ENCODE peak calls at places on chromosomes 11 and 22, in six cellular contexts. F is suprapubic skin, S is fibroblast of lung, L is Peyer's patch, R is neuronal stem cell, P is esophagus muscularis mucosa. U is an unnamed sample.
A peak's percentile ranks its signal among the peaks of the same experiment; 100 is the strongest.

GRCh38 chr11:9601041-9601875 is 27.8 kb downstream of the WEE1 start:
- DNase-seq in F (peak; percentile 74), S (peak; percentile 47), L (no peak), R (no peak), P (peak; percentile 90), U (no peak)

GRCh38 chr11:122681731-122682130 is 26.2 kb downstream of the UBASH3B start:
- DNase-seq in F (no peak), S (peak; percentile 27), L (no peak), R (no peak), P (no peak), U (no peak)

GRCh38 chr22:36853407-36854099 is 7.3 kb upstream of the NCF4 start:
- DNase-seq in F (peak; percentile 86), S (peak; percentile 18), L (no peak), R (peak; percentile 61), P (no peak), U (no peak)

GRCh38 chr22:37161442-37161841 is 11.7 kb upstream of the IL2RB start:
- DNase-seq in F (no peak), S (no peak), L (no peak), R (no peak), P (no peak), U (no peak)

GRCh38 chr22:41247703-41248102 is 7.0 kb upstream of the CHADL start:
- DNase-seq in F (no peak), S (no peak), L (no peak), R (no peak), P (no peak), U (no peak)

GRCh38 chr11:12245549-12245986 is 131.8 kb upstream of the PARVA start:
- DNase-seq in F (no peak), S (no peak), L (no peak), R (no peak), P (no peak), U (no peak)

GRCh38 chr22:48488611-48489456 is 1338.8 kb downstream of the BRD1 start:
- DNase-seq in F (peak; percentile 63), S (no peak), L (peak; percentile 26), R (peak; percentile 66), P (no peak), U (no peak)

GRCh38 chr11:61776561-61777075 is 15.8 kb downstream of the TMEM258 start:
- DNase-seq in F (no peak), S (peak; percentile 53), L (peak; percentile 81), R (no peak), P (no peak), U (no peak)

GRCh38 chr11:95494167-95494566 is 263.2 kb upstream of the SESN3 start:
- DNase-seq in F (no peak), S (no peak), L (no peak), R (no peak), P (peak; percentile 8), U (no peak)

GRCh38 chr11:976431-977160 is 50.9 kb downstream of the AP2A2 start:
- DNase-seq in F (no peak), S (peak; percentile 63), L (no peak), R (no peak), P (no peak), U (no peak)

GRCh38 chr22:45867118-45867905 is 109.7 kb downstream of the WNT7B start:
- DNase-seq in F (no peak), S (no peak), L (no peak), R (no peak), P (peak; percentile 39), U (no peak)

GRCh38 chr11:112650568-112650967 is 310.7 kb upstream of the NCAM1 start:
- DNase-seq in F (no peak), S (no peak), L (no peak), R (no peak), P (no peak), U (no peak)

GRCh38 chr22:40694409-40694808 is 15.1 kb downstream of the MCHR1 start:
- DNase-seq in F (no peak), S (no peak), L (no peak), R (no peak), P (no peak), U (no peak)

GRCh38 chr11:120811199-120811598 is 212.7 kb upstream of the TBCEL start:
- DNase-seq in F (no peak), S (no peak), L (no peak), R (no peak), P (no peak), U (no peak)

GRCh38 chr22:35631597-35631996 is 14.5 kb upstream of the MB start:
- DNase-seq in F (peak; percentile 79), S (no peak), L (peak; percentile 80), R (no peak), P (no peak), U (no peak)

GRCh38 chr22:35323305-35323704 is 23.6 kb downstream of the TOM1 start:
- DNase-seq in F (no peak), S (no peak), L (no peak), R (no peak), P (no peak), U (no peak)

GRCh38 chr11:68663482-68664010 is 20.8 kb upstream of the GAL start:
- DNase-seq in F (no peak), S (no peak), L (no peak), R (no peak), P (no peak), U (no peak)

GRCh38 chr22:37198290-37199102 is 10.4 kb upstream of the C1QTNF6 start:
- DNase-seq in F (peak; percentile 92), S (peak; percentile 65), L (peak; percentile 94), R (peak; percentile 76), P (no peak), U (no peak)

GRCh38 chr11:66886317-66886588 is 29.4 kb downstream of the LRFN4 start:
- DNase-seq in F (no peak), S (peak; percentile 10), L (peak; percentile 8), R (no peak), P (no peak), U (no peak)

GRCh38 chr11:3964056-3964455 is 108.6 kb downstream of the STIM1 start:
- DNase-seq in F (no peak), S (peak; percentile 36), L (no peak), R (no peak), P (no peak), U (no peak)

GRCh38 chr11:64675417-64676252 is 47.4 kb downstream of the NRXN2 start:
- DNase-seq in F (no peak), S (peak; percentile 78), L (no peak), R (no peak), P (no peak), U (no peak)

GRCh38 chr22:35435201-35435712 is 35.3 kb downstream of the MCM5 start:
- DNase-seq in F (no peak), S (no peak), L (no peak), R (no peak), P (no peak), U (no peak)

GRCh38 chr11:86047275-86047991 is 21.5 kb downstream of the PICALM start:
- DNase-seq in F (no peak), S (peak; percentile 63), L (no peak), R (no peak), P (no peak), U (no peak)

GRCh38 chr11:132402056-132402684 is 1031.8 kb downstream of the NTM start:
- DNase-seq in F (no peak), S (peak; percentile 59), L (no peak), R (peak; percentile 43), P (peak; percentile 87), U (no peak)

GRCh38 chr11:92591551-92591950 is 366.9 kb downstream of the FAT3 start:
- DNase-seq in F (no peak), S (no peak), L (no peak), R (no peak), P (no peak), U (no peak)

GRCh38 chr22:36028646-36029405 is at the start of gene RBFOX2:
- DNase-seq in F (peak; percentile 97), S (peak; percentile 96), L (peak; percentile 99), R (peak; percentile 95), P (peak; percentile 98), U (peak; percentile 77)

GRCh38 chr22:45587638-45588481 is 83.8 kb upstream of the ATXN10 start:
- DNase-seq in F (no peak), S (peak; percentile 74), L (no peak), R (no peak), P (no peak), U (no peak)

GRCh38 chr11:12377824-12378593 is 638 bp downstream of the PARVA start:
- DNase-seq in F (peak; percentile 87), S (peak; percentile 84), L (peak; percentile 87), R (peak; percentile 58), P (peak; percentile 92), U (peak; percentile 24)

GRCh38 chr11:12170984-12171383 is 60.6 kb downstream of the MICAL2 start:
- DNase-seq in F (no peak), S (peak; percentile 86), L (no peak), R (no peak), P (no peak), U (no peak)

GRCh38 chr11:104000798-104001197 is 35.6 kb upstream of the DDI1 start:
- DNase-seq in F (no peak), S (peak; percentile 81), L (no peak), R (no peak), P (no peak), U (no peak)

GRCh38 chr11:125763483-125763882 is 15.1 kb downstream of the PATE2 start:
- DNase-seq in F (no peak), S (no peak), L (no peak), R (no peak), P (no peak), U (no peak)
- H3K27ac ChIP-seq in F (no peak overlapping the region), S (no peak overlapping the region), L (no peak overlapping the region), R (no peak overlapping the region), P (no peak overlapping the region), U (no peak overlapping the region)

DNA sequence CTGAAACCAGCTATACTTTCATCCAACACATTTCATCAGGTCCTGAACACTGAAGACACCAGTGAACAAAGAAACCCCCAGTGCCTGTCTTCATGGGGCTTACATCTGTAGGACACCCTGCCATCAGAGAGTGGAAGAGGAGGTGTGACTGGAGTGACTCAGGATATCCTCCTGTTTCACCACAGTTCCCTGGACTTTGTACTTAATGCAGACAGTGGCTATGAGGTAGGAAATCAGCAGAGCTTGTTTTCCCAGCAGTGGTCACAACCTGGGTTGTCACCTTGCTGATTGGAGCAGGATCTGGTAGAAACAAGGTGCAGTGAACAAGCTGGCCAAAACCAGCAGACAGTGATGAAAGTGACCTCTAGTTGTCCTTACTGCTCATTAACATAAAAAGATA is 128.8 kb downstream of the KIRREL3 start:
- DNase-seq in F (no peak), S (no peak), L (no peak), R (no peak), P (no peak), U (no peak)
- H3K27ac ChIP-seq in F (no peak overlapping the region), S (no peak overlapping the region), L (no peak overlapping the region), R (no peak overlapping the region), P (no peak overlapping the region), U (no peak overlapping the region)

GRCh38 chr22:27633296-27633871 is 168.2 kb downstream of the MN1 start:
- DNase-seq in F (no peak), S (no peak), L (no peak), R (no peak), P (no peak), U (no peak)
- H3K27ac ChIP-seq in F (no peak overlapping the region), S (no peak overlapping the region), L (no peak overlapping the region), R (peak overlapping the region; percentile 18), P (no peak overlapping the region), U (no peak overlapping the region)

DNA sequence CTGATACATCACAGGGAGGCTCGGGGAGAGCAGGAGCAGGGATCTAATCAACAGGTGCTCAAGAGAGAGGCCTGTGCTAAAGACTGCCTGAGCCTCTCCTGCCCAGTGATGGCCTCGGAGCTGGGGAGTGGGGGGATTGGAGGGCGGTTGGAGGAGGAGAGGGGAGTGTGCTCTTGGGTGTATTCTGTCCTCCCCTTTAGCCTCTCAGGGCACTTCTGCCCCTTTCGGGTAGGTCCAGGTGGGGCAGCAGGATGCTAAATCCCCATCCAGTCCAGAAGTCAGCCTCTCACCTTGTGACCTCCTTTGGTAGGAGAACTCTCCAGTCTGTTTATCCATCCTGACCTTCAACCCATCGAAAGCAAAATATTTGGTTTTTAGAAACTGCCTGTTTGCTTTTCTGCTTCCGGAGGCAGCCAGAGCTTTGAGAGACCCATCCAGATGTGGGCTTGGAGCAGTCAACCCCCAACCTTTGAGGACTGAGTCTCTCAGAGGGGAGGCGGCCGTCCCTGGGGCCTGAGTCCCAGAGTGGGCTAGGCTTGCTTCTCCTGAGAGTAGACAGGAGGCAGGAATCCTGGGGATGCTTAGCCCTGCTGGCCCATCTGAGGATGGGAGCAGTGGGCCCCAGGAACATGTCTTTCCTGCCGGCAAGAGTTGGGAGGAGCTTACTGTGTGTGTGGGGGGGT is 105.2 kb upstream of the SYT13 start:
- DNase-seq in F (no peak), S (no peak), L (peak; percentile 34), R (no peak), P (no peak), U (no peak)
- H3K27ac ChIP-seq in F (no peak overlapping the region), S (no peak overlapping the region), L (peak overlapping the region; percentile 30), R (no peak overlapping the region), P (no peak overlapping the region), U (no peak overlapping the region)